ENCODE peak calls at places on chromosomes 1 and 21, in nine cellular contexts. One of them, this sample, is unnamed.

GRCh38 chr21:41932191-41932575 is 21.6 kb downstream of the C2CD2 start:
- DNase-seq in epithelial cell of esophagus: peak; percentile 99
- DNase-seq in right atrium auricular region: peak; percentile 71
- DNase-seq in testis: no peak
- DNase-seq in brain microvascular endothelial cell: peak; percentile 63
- DNase-seq in cardiac fibroblast: peak; percentile 94
- DNase-seq in transverse colon: no peak
- DNase-seq in AG04450: peak; percentile 51
- DNase-seq in fibroblast of lung: peak; percentile 91
- DNase-seq in this sample: peak; percentile 59

GRCh38 chr21:30395731-30396130 is at the start of gene KRTAP13-1:
- DNase-seq in epithelial cell of esophagus: no peak
- DNase-seq in right atrium auricular region: no peak
- DNase-seq in testis: no peak
- DNase-seq in brain microvascular endothelial cell: no peak
- DNase-seq in cardiac fibroblast: no peak
- DNase-seq in transverse colon: no peak
- DNase-seq in AG04450: no peak
- DNase-seq in fibroblast of lung: no peak
- DNase-seq in this sample: no peak

GRCh38 chr1:241007668-241008067 is 349.3 kb downstream of the RGS7 start:
- DNase-seq in epithelial cell of esophagus: no peak
- DNase-seq in right atrium auricular region: no peak
- DNase-seq in testis: no peak
- DNase-seq in brain microvascular endothelial cell: no peak
- DNase-seq in cardiac fibroblast: no peak
- DNase-seq in transverse colon: peak; percentile 28
- DNase-seq in AG04450: no peak
- DNase-seq in fibroblast of lung: no peak
- DNase-seq in this sample: no peak

GRCh38 chr1:4460052-4460451 is 194.4 kb upstream of the AJAP1 start:
- DNase-seq in epithelial cell of esophagus: no peak
- DNase-seq in right atrium auricular region: no peak
- DNase-seq in testis: no peak
- DNase-seq in brain microvascular endothelial cell: no peak
- DNase-seq in cardiac fibroblast: no peak
- DNase-seq in transverse colon: no peak
- DNase-seq in AG04450: no peak
- DNase-seq in fibroblast of lung: no peak
- DNase-seq in this sample: no peak

GRCh38 chr1:29986986-29987385 is 736.4 kb downstream of the MATN1 start:
- DNase-seq in epithelial cell of esophagus: no peak
- DNase-seq in right atrium auricular region: peak; percentile 57
- DNase-seq in testis: peak; percentile 19
- DNase-seq in brain microvascular endothelial cell: no peak
- DNase-seq in cardiac fibroblast: no peak
- DNase-seq in transverse colon: no peak
- DNase-seq in AG04450: no peak
- DNase-seq in fibroblast of lung: no peak
- DNase-seq in this sample: no peak

GRCh38 chr1:15684042-15684461 is at the start of gene PLEKHM2:
- DNase-seq in epithelial cell of esophagus: peak; percentile 45
- DNase-seq in right atrium auricular region: no peak
- DNase-seq in testis: no peak
- DNase-seq in brain microvascular endothelial cell: no peak
- DNase-seq in cardiac fibroblast: no peak
- DNase-seq in transverse colon: peak; percentile 50
- DNase-seq in AG04450: no peak
- DNase-seq in fibroblast of lung: peak; percentile 40
- DNase-seq in this sample: peak; percentile 78

GRCh38 chr1:22710688-22711024 is at the start of gene EPHB2:
- DNase-seq in epithelial cell of esophagus: peak; percentile 53
- DNase-seq in right atrium auricular region: no peak
- DNase-seq in testis: peak; percentile 54
- DNase-seq in brain microvascular endothelial cell: no peak
- DNase-seq in cardiac fibroblast: peak; percentile 11
- DNase-seq in transverse colon: peak; percentile 62
- DNase-seq in AG04450: no peak
- DNase-seq in fibroblast of lung: peak; percentile 34
- DNase-seq in this sample: peak; percentile 76

GRCh38 chr1:79982218-79982617 is 975.7 kb upstream of the ADGRL4 start:
- DNase-seq in epithelial cell of esophagus: no peak
- DNase-seq in right atrium auricular region: peak; percentile 78
- DNase-seq in testis: peak; percentile 75
- DNase-seq in brain microvascular endothelial cell: no peak
- DNase-seq in cardiac fibroblast: peak; percentile 59
- DNase-seq in transverse colon: no peak
- DNase-seq in AG04450: peak; percentile 58
- DNase-seq in fibroblast of lung: peak; percentile 88
- DNase-seq in this sample: peak; percentile 90

GRCh38 chr1:200380589-200381021 is 29.2 kb downstream of the ZNF281 start:
- DNase-seq in epithelial cell of esophagus: no peak
- DNase-seq in right atrium auricular region: no peak
- DNase-seq in testis: no peak
- DNase-seq in brain microvascular endothelial cell: no peak
- DNase-seq in cardiac fibroblast: no peak
- DNase-seq in transverse colon: no peak
- DNase-seq in AG04450: no peak
- DNase-seq in fibroblast of lung: no peak
- DNase-seq in this sample: no peak

GRCh38 chr1:192303029-192303428 is 13.8 kb upstream of the RGS21 start:
- DNase-seq in epithelial cell of esophagus: no peak
- DNase-seq in right atrium auricular region: no peak
- DNase-seq in testis: no peak
- DNase-seq in brain microvascular endothelial cell: no peak
- DNase-seq in cardiac fibroblast: peak; percentile 6
- DNase-seq in transverse colon: no peak
- DNase-seq in AG04450: no peak
- DNase-seq in fibroblast of lung: peak; percentile 38
- DNase-seq in this sample: no peak

GRCh38 chr1:15522551-15522950 is 1.5 kb downstream of the CASP9 start:
- DNase-seq in epithelial cell of esophagus: no peak
- DNase-seq in right atrium auricular region: peak; percentile 58
- DNase-seq in testis: no peak
- DNase-seq in brain microvascular endothelial cell: no peak
- DNase-seq in cardiac fibroblast: no peak
- DNase-seq in transverse colon: no peak
- DNase-seq in AG04450: no peak
- DNase-seq in fibroblast of lung: no peak
- DNase-seq in this sample: no peak

GRCh38 chr1:56436912-56437403 is 142.4 kb downstream of the PLPP3 start:
- DNase-seq in epithelial cell of esophagus: no peak
- DNase-seq in right atrium auricular region: no peak
- DNase-seq in testis: peak; percentile 36
- DNase-seq in brain microvascular endothelial cell: no peak
- DNase-seq in cardiac fibroblast: no peak
- DNase-seq in transverse colon: no peak
- DNase-seq in AG04450: no peak
- DNase-seq in fibroblast of lung: no peak
- DNase-seq in this sample: no peak

GRCh38 chr1:108829498-108829916 is 27.4 kb downstream of the AKNAD1 start:
- DNase-seq in epithelial cell of esophagus: peak; percentile 47
- DNase-seq in right atrium auricular region: no peak
- DNase-seq in testis: no peak
- DNase-seq in brain microvascular endothelial cell: peak; percentile 35
- DNase-seq in cardiac fibroblast: peak; percentile 56
- DNase-seq in transverse colon: no peak
- DNase-seq in AG04450: no peak
- DNase-seq in fibroblast of lung: peak; percentile 68
- DNase-seq in this sample: peak; percentile 81

GRCh38 chr1:160208179-160209040 is 3.2 kb downstream of the PEA15 start:
- DNase-seq in epithelial cell of esophagus: no peak
- DNase-seq in right atrium auricular region: peak; percentile 58
- DNase-seq in testis: no peak
- DNase-seq in brain microvascular endothelial cell: peak; percentile 22
- DNase-seq in cardiac fibroblast: no peak
- DNase-seq in transverse colon: no peak
- DNase-seq in AG04450: no peak
- DNase-seq in fibroblast of lung: peak; percentile 29
- DNase-seq in this sample: no peak

GRCh38 chr1:160207751-160208150 is 2.6 kb downstream of the PEA15 start:
- DNase-seq in epithelial cell of esophagus: no peak
- DNase-seq in right atrium auricular region: peak; percentile 42
- DNase-seq in testis: no peak
- DNase-seq in brain microvascular endothelial cell: no peak
- DNase-seq in cardiac fibroblast: no peak
- DNase-seq in transverse colon: no peak
- DNase-seq in AG04450: no peak
- DNase-seq in fibroblast of lung: no peak
- DNase-seq in this sample: peak; percentile 42

GRCh38 chr1:160206421-160207117 is 1.4 kb downstream of the PEA15 start:
- DNase-seq in epithelial cell of esophagus: peak; percentile 59
- DNase-seq in right atrium auricular region: peak; percentile 56
- DNase-seq in testis: no peak
- DNase-seq in brain microvascular endothelial cell: peak; percentile 87
- DNase-seq in cardiac fibroblast: peak; percentile 92
- DNase-seq in transverse colon: no peak
- DNase-seq in AG04450: peak; percentile 70
- DNase-seq in fibroblast of lung: peak; percentile 93
- DNase-seq in this sample: peak; percentile 91

GRCh38 chr1:160205974-160206369 is 788 bp downstream of the PEA15 start:
- DNase-seq in epithelial cell of esophagus: peak; percentile 76
- DNase-seq in right atrium auricular region: peak; percentile 71
- DNase-seq in testis: peak; percentile 53
- DNase-seq in brain microvascular endothelial cell: peak; percentile 52
- DNase-seq in cardiac fibroblast: peak; percentile 73
- DNase-seq in transverse colon: peak; percentile 47
- DNase-seq in AG04450: no peak
- DNase-seq in fibroblast of lung: peak; percentile 70
- DNase-seq in this sample: peak; percentile 55

DNA sequence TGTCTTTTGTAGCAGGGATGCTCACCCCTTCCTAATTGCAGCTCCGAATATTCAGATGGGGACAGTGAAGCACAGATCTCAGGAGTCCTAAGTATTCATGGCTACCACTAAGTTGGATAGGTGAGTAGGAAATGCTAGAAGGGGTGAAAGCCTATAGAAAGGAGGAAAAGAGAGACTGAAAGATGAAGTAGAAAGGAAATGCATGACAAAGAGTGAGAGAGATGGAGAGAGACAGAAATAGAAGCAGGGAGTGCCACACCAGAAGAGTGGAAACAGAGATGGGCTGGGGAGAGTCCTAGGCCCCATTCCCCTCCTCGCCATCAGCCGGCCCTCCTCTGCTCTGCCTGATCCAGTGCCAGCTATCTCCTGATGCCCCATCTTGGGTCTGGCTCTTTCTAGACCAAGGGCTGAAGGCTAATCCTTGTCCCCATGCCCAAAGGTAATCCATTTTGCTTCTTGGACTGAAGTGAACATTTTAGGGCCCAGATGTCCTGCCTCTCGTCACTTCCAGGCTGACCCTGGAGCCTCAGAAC is 2.0 kb downstream of the PEA15 start:
- DNase-seq in epithelial cell of esophagus: no peak
- DNase-seq in right atrium auricular region: peak; percentile 54
- DNase-seq in testis: no peak
- DNase-seq in brain microvascular endothelial cell: no peak
- DNase-seq in cardiac fibroblast: no peak
- DNase-seq in transverse colon: no peak
- DNase-seq in AG04450: no peak
- DNase-seq in fibroblast of lung: no peak
- DNase-seq in this sample: no peak
- H3K4me3 ChIP-seq in epithelial cell of esophagus: no peak overlapping the region
- H3K4me3 ChIP-seq in right atrium auricular region: no peak overlapping the region
- H3K4me3 ChIP-seq in testis: no peak overlapping the region
- H3K4me3 ChIP-seq in brain microvascular endothelial cell: peak overlapping the region; percentile 97
- H3K4me3 ChIP-seq in cardiac fibroblast: peak overlapping the region; percentile 98
- H3K4me3 ChIP-seq in transverse colon: no peak overlapping the region
- H3K4me3 ChIP-seq in AG04450: peak overlapping the region; percentile 95
- H3K4me3 ChIP-seq in fibroblast of lung: peak overlapping the region; percentile 98
- H3K4me3 ChIP-seq in this sample: peak overlapping the region; percentile 72

GRCh38 chr1:232725303-232726047 is 79.7 kb upstream of the MAP10 start:
- DNase-seq in epithelial cell of esophagus: no peak
- DNase-seq in right atrium auricular region: no peak
- DNase-seq in testis: no peak
- DNase-seq in brain microvascular endothelial cell: no peak
- DNase-seq in cardiac fibroblast: no peak
- DNase-seq in transverse colon: no peak
- DNase-seq in AG04450: no peak
- DNase-seq in fibroblast of lung: no peak
- DNase-seq in this sample: no peak
- TF ChIP-seq CTCF in epithelial cell of esophagus: no peak
- TF ChIP-seq CTCF in right atrium auricular region: no peak
- TF ChIP-seq CTCF in testis: no peak
- TF ChIP-seq CTCF in brain microvascular endothelial cell: no peak
- TF ChIP-seq CTCF in cardiac fibroblast: no peak
- TF ChIP-seq CTCF in transverse colon: no peak
- TF ChIP-seq CTCF in AG04450: no peak
- TF ChIP-seq CTCF in fibroblast of lung: no peak
- TF ChIP-seq CTCF in this sample: no peak

GRCh38 chr1:161223805-161224694 is 622 bp upstream of the APOA2 start:
- DNase-seq in epithelial cell of esophagus: no peak
- DNase-seq in right atrium auricular region: no peak
- DNase-seq in testis: no peak
- DNase-seq in brain microvascular endothelial cell: no peak
- DNase-seq in cardiac fibroblast: no peak
- DNase-seq in transverse colon: no peak
- DNase-seq in AG04450: no peak
- DNase-seq in fibroblast of lung: no peak
- DNase-seq in this sample: no peak
- H3K4me3 ChIP-seq in epithelial cell of esophagus: no peak overlapping the region
- H3K4me3 ChIP-seq in right atrium auricular region: no peak overlapping the region
- H3K4me3 ChIP-seq in testis: no peak overlapping the region
- H3K4me3 ChIP-seq in brain microvascular endothelial cell: no peak overlapping the region
- H3K4me3 ChIP-seq in cardiac fibroblast: no peak overlapping the region
- H3K4me3 ChIP-seq in transverse colon: no peak overlapping the region
- H3K4me3 ChIP-seq in AG04450: no peak overlapping the region
- H3K4me3 ChIP-seq in fibroblast of lung: no peak overlapping the region
- H3K4me3 ChIP-seq in this sample: no peak overlapping the region

GRCh38 chr21:37645848-37646247 is 270.4 kb downstream of the KCNJ6 start:
- DNase-seq in epithelial cell of esophagus: no peak
- DNase-seq in right atrium auricular region: no peak
- DNase-seq in testis: no peak
- DNase-seq in brain microvascular endothelial cell: no peak
- DNase-seq in cardiac fibroblast: no peak
- DNase-seq in transverse colon: no peak
- DNase-seq in AG04450: no peak
- DNase-seq in fibroblast of lung: no peak
- DNase-seq in this sample: no peak

GRCh38 chr21:37644666-37645065 is 271.6 kb downstream of the KCNJ6 start:
- DNase-seq in epithelial cell of esophagus: no peak
- DNase-seq in right atrium auricular region: no peak
- DNase-seq in testis: no peak
- DNase-seq in brain microvascular endothelial cell: no peak
- DNase-seq in cardiac fibroblast: peak; percentile 60
- DNase-seq in transverse colon: no peak
- DNase-seq in AG04450: no peak
- DNase-seq in fibroblast of lung: no peak
- DNase-seq in this sample: no peak

GRCh38 chr21:37639756-37640155 is 273.2 kb downstream of the DYRK1A start:
- DNase-seq in epithelial cell of esophagus: no peak
- DNase-seq in right atrium auricular region: no peak
- DNase-seq in testis: no peak
- DNase-seq in brain microvascular endothelial cell: no peak
- DNase-seq in cardiac fibroblast: no peak
- DNase-seq in transverse colon: no peak
- DNase-seq in AG04450: no peak
- DNase-seq in fibroblast of lung: no peak
- DNase-seq in this sample: no peak

GRCh38 chr21:37647781-37648180 is 268.5 kb downstream of the KCNJ6 start:
- DNase-seq in epithelial cell of esophagus: peak; percentile 94
- DNase-seq in right atrium auricular region: no peak
- DNase-seq in testis: no peak
- DNase-seq in brain microvascular endothelial cell: no peak
- DNase-seq in cardiac fibroblast: no peak
- DNase-seq in transverse colon: no peak
- DNase-seq in AG04450: no peak
- DNase-seq in fibroblast of lung: no peak
- DNase-seq in this sample: no peak

GRCh38 chr21:37642493-37642892 is 273.8 kb downstream of the KCNJ6 start:
- DNase-seq in epithelial cell of esophagus: peak; percentile 72
- DNase-seq in right atrium auricular region: no peak
- DNase-seq in testis: no peak
- DNase-seq in brain microvascular endothelial cell: no peak
- DNase-seq in cardiac fibroblast: no peak
- DNase-seq in transverse colon: no peak
- DNase-seq in AG04450: no peak
- DNase-seq in fibroblast of lung: no peak
- DNase-seq in this sample: no peak
- TF ChIP-seq CTCF in epithelial cell of esophagus: peak; percentile 62
- TF ChIP-seq CTCF in right atrium auricular region: no peak
- TF ChIP-seq CTCF in testis: no peak
- TF ChIP-seq CTCF in brain microvascular endothelial cell: peak; percentile 11
- TF ChIP-seq CTCF in cardiac fibroblast: no peak
- TF ChIP-seq CTCF in transverse colon: no peak
- TF ChIP-seq CTCF in AG04450: no peak
- TF ChIP-seq CTCF in fibroblast of lung: no peak
- TF ChIP-seq CTCF in this sample: no peak

This sample was measured in foreskin fibroblast.